ENCODE peak calls at places on chromosomes 2 and 18, in six cellular contexts. One of them, this sample, is unnamed.

GRCh38 chr2:73823916-73824523 is 4.7 kb upstream of the STAMBP start:
- DNase-seq in ovary: no peak
- DNase-seq in tibial artery: no peak
- DNase-seq in GM12878: peak
- DNase-seq in HCT116: peak
- DNase-seq in hepatocyte: peak
- DNase-seq in this sample: peak

GRCh38 chr2:240573071-240573515 is 4.8 kb downstream of the RNPEPL1 start:
- DNase-seq in ovary: peak
- DNase-seq in tibial artery: no peak
- DNase-seq in GM12878: no peak
- DNase-seq in HCT116: no peak
- DNase-seq in hepatocyte: no peak
- DNase-seq in this sample: no peak

GRCh38 chr2:47488870-47489584 is 86.1 kb downstream of the MSH2 start:
- DNase-seq in ovary: no peak
- DNase-seq in tibial artery: peak
- DNase-seq in GM12878: no peak
- DNase-seq in HCT116: peak
- DNase-seq in hepatocyte: no peak
- DNase-seq in this sample: peak

GRCh38 chr18:79353238-79353637 is 42.5 kb upstream of the NFATC1 start:
- DNase-seq in ovary: no peak
- DNase-seq in tibial artery: no peak
- DNase-seq in GM12878: no peak
- DNase-seq in HCT116: no peak
- DNase-seq in hepatocyte: no peak
- DNase-seq in this sample: no peak

GRCh38 chr2:185477452-185477851 is 261.2 kb upstream of the FSIP2 start:
- DNase-seq in ovary: no peak
- DNase-seq in tibial artery: no peak
- DNase-seq in GM12878: no peak
- DNase-seq in HCT116: no peak
- DNase-seq in hepatocyte: no peak
- DNase-seq in this sample: no peak

GRCh38 chr2:151830966-151831365 is 2.7 kb upstream of the ARL5A start:
- DNase-seq in ovary: no peak
- DNase-seq in tibial artery: no peak
- DNase-seq in GM12878: no peak
- DNase-seq in HCT116: no peak
- DNase-seq in hepatocyte: no peak
- DNase-seq in this sample: no peak

GRCh38 chr2:67792796-67793195 is 270.0 kb downstream of the C1D start:
- DNase-seq in ovary: no peak
- DNase-seq in tibial artery: no peak
- DNase-seq in GM12878: no peak
- DNase-seq in HCT116: no peak
- DNase-seq in hepatocyte: no peak
- DNase-seq in this sample: no peak

GRCh38 chr2:84493494-84493893 is 22.8 kb upstream of the DNAH6 start:
- DNase-seq in ovary: no peak
- DNase-seq in tibial artery: no peak
- DNase-seq in GM12878: no peak
- DNase-seq in HCT116: no peak
- DNase-seq in hepatocyte: peak
- DNase-seq in this sample: peak

GRCh38 chr2:232438951-232439757 is 16.8 kb upstream of the ALPI start:
- DNase-seq in ovary: peak
- DNase-seq in tibial artery: peak
- DNase-seq in GM12878: no peak
- DNase-seq in HCT116: no peak
- DNase-seq in hepatocyte: no peak
- DNase-seq in this sample: no peak

GRCh38 chr2:61135510-61135909 is 26.5 kb upstream of the C2orf74 start:
- DNase-seq in ovary: no peak
- DNase-seq in tibial artery: no peak
- DNase-seq in GM12878: no peak
- DNase-seq in HCT116: peak
- DNase-seq in hepatocyte: peak
- DNase-seq in this sample: peak

GRCh38 chr2:132645176-132645575 is 24.8 kb downstream of the LYPD1 start:
- DNase-seq in ovary: no peak
- DNase-seq in tibial artery: no peak
- DNase-seq in GM12878: no peak
- DNase-seq in HCT116: no peak
- DNase-seq in hepatocyte: no peak
- DNase-seq in this sample: no peak

GRCh38 chr2:191296083-191297006 is 51.1 kb downstream of the MYO1B start:
- DNase-seq in ovary: no peak
- DNase-seq in tibial artery: no peak
- DNase-seq in GM12878: no peak
- DNase-seq in HCT116: no peak
- DNase-seq in hepatocyte: no peak
- DNase-seq in this sample: no peak

GRCh38 chr2:10329584-10329879 is 26.8 kb downstream of the HPCAL1 start:
- DNase-seq in ovary: no peak
- DNase-seq in tibial artery: no peak
- DNase-seq in GM12878: no peak
- DNase-seq in HCT116: no peak
- DNase-seq in hepatocyte: no peak
- DNase-seq in this sample: no peak

GRCh38 chr2:74585406-74586182 is 31.1 kb downstream of the DOK1 start:
- DNase-seq in ovary: no peak
- DNase-seq in tibial artery: no peak
- DNase-seq in GM12878: no peak
- DNase-seq in HCT116: no peak
- DNase-seq in hepatocyte: no peak
- DNase-seq in this sample: no peak

GRCh38 chr2:27966466-27966865 is 75.9 kb downstream of the BABAM2 start:
- DNase-seq in ovary: peak
- DNase-seq in tibial artery: no peak
- DNase-seq in GM12878: no peak
- DNase-seq in HCT116: no peak
- DNase-seq in hepatocyte: peak
- DNase-seq in this sample: no peak

GRCh38 chr2:44462934-44463849 is 101.4 kb downstream of the CAMKMT start:
- DNase-seq in ovary: no peak
- DNase-seq in tibial artery: no peak
- DNase-seq in GM12878: no peak
- DNase-seq in HCT116: no peak
- DNase-seq in hepatocyte: no peak
- DNase-seq in this sample: no peak

GRCh38 chr18:79543861-79544385 is 135.7 kb upstream of the CTDP1 start:
- DNase-seq in ovary: no peak
- DNase-seq in tibial artery: peak
- DNase-seq in GM12878: no peak
- DNase-seq in HCT116: no peak
- DNase-seq in hepatocyte: no peak
- DNase-seq in this sample: no peak

GRCh38 chr2:160214461-160215055 is 14.5 kb upstream of the ITGB6 start:
- DNase-seq in ovary: no peak
- DNase-seq in tibial artery: no peak
- DNase-seq in GM12878: no peak
- DNase-seq in HCT116: no peak
- DNase-seq in hepatocyte: peak
- DNase-seq in this sample: peak

GRCh38 chr2:81648370-81648769 is 1343.8 kb upstream of the LRRTM1 start:
- DNase-seq in ovary: no peak
- DNase-seq in tibial artery: no peak
- DNase-seq in GM12878: no peak
- DNase-seq in HCT116: no peak
- DNase-seq in hepatocyte: no peak
- DNase-seq in this sample: no peak

GRCh38 chr2:55888941-55889340 is 34.6 kb downstream of the EFEMP1 start:
- DNase-seq in ovary: no peak
- DNase-seq in tibial artery: peak
- DNase-seq in GM12878: no peak
- DNase-seq in HCT116: no peak
- DNase-seq in hepatocyte: no peak
- DNase-seq in this sample: no peak

GRCh38 chr2:110167326-110167955 is 37.4 kb downstream of the NPHP1 start:
- DNase-seq in ovary: no peak
- DNase-seq in tibial artery: no peak
- DNase-seq in GM12878: no peak
- DNase-seq in HCT116: no peak
- DNase-seq in hepatocyte: no peak
- DNase-seq in this sample: no peak

GRCh38 chr18:36130883-36131653 is 1.4 kb downstream of the ELP2 start:
- DNase-seq in ovary: no peak
- DNase-seq in tibial artery: no peak
- DNase-seq in GM12878: no peak
- DNase-seq in HCT116: no peak
- DNase-seq in hepatocyte: no peak
- DNase-seq in this sample: no peak

GRCh38 chr2:46245869-46246268 is 51.3 kb upstream of the EPAS1 start:
- DNase-seq in ovary: no peak
- DNase-seq in tibial artery: no peak
- DNase-seq in GM12878: no peak
- DNase-seq in HCT116: no peak
- DNase-seq in hepatocyte: no peak
- DNase-seq in this sample: no peak

GRCh38 chr2:133497261-133497893 is 70.9 kb downstream of the NCKAP5 start:
- DNase-seq in ovary: no peak
- DNase-seq in tibial artery: no peak
- DNase-seq in GM12878: no peak
- DNase-seq in HCT116: no peak
- DNase-seq in hepatocyte: no peak
- DNase-seq in this sample: no peak

GRCh38 chr2:223837290-223838061 is at the start of gene AP1S3:
- DNase-seq in ovary: peak
- DNase-seq in tibial artery: peak
- DNase-seq in GM12878: no peak
- DNase-seq in HCT116: peak
- DNase-seq in hepatocyte: peak
- DNase-seq in this sample: peak

GRCh38 chr2:70523996-70524965 is 29.3 kb downstream of the TGFA start:
- DNase-seq in ovary: peak
- DNase-seq in tibial artery: no peak
- DNase-seq in GM12878: no peak
- DNase-seq in HCT116: peak
- DNase-seq in hepatocyte: no peak
- DNase-seq in this sample: peak

GRCh38 chr2:231611273-231612198 is 18.9 kb downstream of the TEX44 start:
- DNase-seq in ovary: no peak
- DNase-seq in tibial artery: peak
- DNase-seq in GM12878: no peak
- DNase-seq in HCT116: peak
- DNase-seq in hepatocyte: peak
- DNase-seq in this sample: peak

GRCh38 chr2:112001136-112001764 is 53.8 kb upstream of the TMEM87B start:
- DNase-seq in ovary: no peak
- DNase-seq in tibial artery: no peak
- DNase-seq in GM12878: peak
- DNase-seq in HCT116: no peak
- DNase-seq in hepatocyte: no peak
- DNase-seq in this sample: no peak

DNA sequence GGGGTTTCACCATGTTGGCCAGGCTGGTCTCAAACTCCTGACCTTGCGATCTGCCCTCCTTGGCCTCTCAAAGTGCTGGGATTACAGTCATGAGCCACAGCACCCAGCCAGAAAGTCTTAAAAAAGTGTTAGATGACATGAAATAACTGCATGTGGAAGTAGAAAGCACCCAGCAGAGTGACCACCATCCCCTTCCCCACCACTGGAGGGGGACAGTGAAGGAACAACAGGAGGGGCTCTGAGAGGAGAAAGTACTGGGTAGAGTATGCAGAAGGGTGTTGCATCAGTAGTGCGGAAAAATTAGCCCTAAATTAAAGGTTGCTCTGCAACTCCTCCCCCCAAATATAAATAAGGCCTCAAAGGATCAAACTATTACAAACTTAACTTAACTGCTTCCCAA is 230.5 kb downstream of the ZNF521 start:
- DNase-seq in ovary: no peak
- DNase-seq in tibial artery: no peak
- DNase-seq in GM12878: no peak
- DNase-seq in HCT116: no peak
- DNase-seq in hepatocyte: no peak
- DNase-seq in this sample: no peak
- TF ChIP-seq CTCF in ovary: no peak
- TF ChIP-seq CTCF in tibial artery: no peak
- TF ChIP-seq CTCF in GM12878: no peak
- TF ChIP-seq CTCF in HCT116: no peak
- TF ChIP-seq CTCF in hepatocyte: no peak
- TF ChIP-seq CTCF in this sample: no peak

GRCh38 chr2:20619624-20620024 is 31.3 kb downstream of the HS1BP3 start:
- DNase-seq in ovary: peak
- DNase-seq in tibial artery: peak
- DNase-seq in GM12878: no peak
- DNase-seq in HCT116: no peak
- DNase-seq in hepatocyte: no peak
- DNase-seq in this sample: no peak
- H3K27ac ChIP-seq in ovary: peak
- H3K27ac ChIP-seq in tibial artery: peak
- H3K27ac ChIP-seq in GM12878: no peak
- H3K27ac ChIP-seq in HCT116: no peak
- H3K27ac ChIP-seq in hepatocyte: peak
- H3K27ac ChIP-seq in this sample: no peak

GRCh38 chr2:222038086-222038802 is 260.6 kb downstream of the PAX3 start:
- DNase-seq in ovary: no peak
- DNase-seq in tibial artery: no peak
- DNase-seq in GM12878: no peak
- DNase-seq in HCT116: no peak
- DNase-seq in hepatocyte: no peak
- DNase-seq in this sample: peak
- TF ChIP-seq CTCF in ovary: no peak
- TF ChIP-seq CTCF in tibial artery: no peak
- TF ChIP-seq CTCF in GM12878: peak
- TF ChIP-seq CTCF in HCT116: no peak
- TF ChIP-seq CTCF in hepatocyte: peak
- TF ChIP-seq CTCF in this sample: peak

GRCh38 chr18:709771-710170 is 2.7 kb downstream of the ENOSF1 start:
- DNase-seq in ovary: no peak
- DNase-seq in tibial artery: no peak
- DNase-seq in GM12878: no peak
- DNase-seq in HCT116: no peak
- DNase-seq in hepatocyte: no peak
- DNase-seq in this sample: no peak

GRCh38 chr18:711330-711692 is 1.1 kb downstream of the ENOSF1 start:
- DNase-seq in ovary: peak
- DNase-seq in tibial artery: no peak
- DNase-seq in GM12878: no peak
- DNase-seq in HCT116: no peak
- DNase-seq in hepatocyte: no peak
- DNase-seq in this sample: peak

GRCh38 chr18:712401-713134 is at the start of gene ENOSF1:
- DNase-seq in ovary: peak
- DNase-seq in tibial artery: peak
- DNase-seq in GM12878: no peak
- DNase-seq in HCT116: peak
- DNase-seq in hepatocyte: peak
- DNase-seq in this sample: peak

GRCh38 chr18:711693-712400 is 583 bp downstream of the ENOSF1 start:
- DNase-seq in ovary: peak
- DNase-seq in tibial artery: peak
- DNase-seq in GM12878: peak
- DNase-seq in HCT116: peak
- DNase-seq in hepatocyte: peak
- DNase-seq in this sample: peak

GRCh38 chr18:710418-711300 is 1.8 kb downstream of the ENOSF1 start:
- DNase-seq in ovary: no peak
- DNase-seq in tibial artery: no peak
- DNase-seq in GM12878: no peak
- DNase-seq in HCT116: no peak
- DNase-seq in hepatocyte: no peak
- DNase-seq in this sample: no peak
- H3K27ac ChIP-seq in ovary: no peak
- H3K27ac ChIP-seq in tibial artery: no peak
- H3K27ac ChIP-seq in GM12878: no peak
- H3K27ac ChIP-seq in HCT116: no peak
- H3K27ac ChIP-seq in hepatocyte: peak
- H3K27ac ChIP-seq in this sample: peak